ENCODE peak calls at places on chromosome 13, in five cellular contexts. R is left ventricle myocardium inferior, W is fibroblast of lung, S is choroid plexus epithelial cell, L is cardiac fibroblast. C is an unnamed sample.

GRCh38 chr13:73307481-73307880 is 248.7 kb downstream of the KLF5 start:
- DNase-seq in L (no peak), W (no peak), R (no peak), S (no peak), C (peak)

GRCh38 chr13:31517599-31517998 is 221.7 kb upstream of the RXFP2 start:
- DNase-seq in L (no peak), S (no peak), R (no peak), W (no peak), C (no peak)

GRCh38 chr13:81051873-81052272 is 710.9 kb upstream of the SPRY2 start:
- DNase-seq in L (peak), W (peak), R (no peak), S (peak), C (no peak)

GRCh38 chr13:34257980-34258379 is 440.0 kb downstream of the RFC3 start:
- DNase-seq in S (no peak), R (no peak), L (no peak), W (no peak), C (no peak)

GRCh38 chr13:55199132-55199531 is 1941.6 kb upstream of the PRR20A start:
- DNase-seq in W (no peak), R (no peak), S (no peak), L (no peak), C (no peak)

GRCh38 chr13:59865398-59865797 is 298.3 kb downstream of the DIAPH3 start:
- DNase-seq in W (no peak), S (no peak), L (no peak), R (no peak), C (peak)

GRCh38 chr13:38821753-38822551 is 135.1 kb downstream of the FREM2 start:
- DNase-seq in L (no peak), W (no peak), S (no peak), R (no peak), C (no peak)

GRCh38 chr13:99766641-99767045 is 204.9 kb downstream of the ZIC5 start:
- DNase-seq in R (no peak), S (peak), W (no peak), L (no peak), C (no peak)

GRCh38 chr13:59088716-59089115 is 1075.0 kb downstream of the DIAPH3 start:
- DNase-seq in R (no peak), S (peak), L (peak), W (peak), C (no peak)

GRCh38 chr13:46039421-46040036 is 13.0 kb downstream of the ZC3H13 start:
- DNase-seq in W (peak), L (no peak), R (no peak), S (no peak), C (no peak)

GRCh38 chr13:40586886-40587285 is 79.6 kb downstream of the FOXO1 start:
- DNase-seq in W (peak), S (no peak), R (no peak), L (no peak), C (no peak)

GRCh38 chr13:105177265-105177900 is 1358.1 kb downstream of the EFNB2 start:
- DNase-seq in R (no peak), W (no peak), S (peak), L (no peak), C (no peak)

GRCh38 chr13:113449693-113450347 is 3.5 kb downstream of the ADPRHL1 start:
- DNase-seq in W (no peak), L (no peak), S (no peak), R (no peak), C (no peak)
- H3K4me3 ChIP-seq in W (no peak), L (no peak), S (no peak), R (peak), C (peak)

GRCh38 chr13:20547479-20547908 is 19.5 kb upstream of the IFT88 start:
- DNase-seq in R (no peak), S (no peak), W (no peak), L (no peak), C (no peak)

GRCh38 chr13:20553309-20553708 is 13.6 kb upstream of the IFT88 start:
- DNase-seq in W (peak), L (no peak), S (peak), R (no peak), C (no peak)

GRCh38 chr13:20546559-20546958 is 20.4 kb upstream of the IFT88 start:
- DNase-seq in S (no peak), W (no peak), R (no peak), L (no peak), C (no peak)

DNA sequence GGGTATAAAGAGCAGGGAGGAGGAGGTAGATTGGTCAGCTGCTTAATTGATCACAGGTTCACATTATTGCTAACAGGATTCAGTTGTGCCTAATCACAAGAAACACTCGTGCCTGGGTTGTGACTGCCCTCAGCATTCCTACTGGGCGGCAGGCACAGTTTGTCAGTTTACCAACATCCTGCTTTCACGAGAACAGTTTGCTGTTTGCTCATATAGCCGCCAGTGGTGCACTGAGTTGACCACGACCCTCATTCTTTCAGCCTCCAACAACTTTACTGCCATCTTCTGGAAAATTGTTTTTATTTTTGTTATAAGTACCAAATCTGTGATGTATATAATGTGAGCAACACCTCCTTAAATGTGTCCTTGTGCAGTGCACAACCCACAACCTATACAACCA is 16.2 kb upstream of the IFT88 start:
- DNase-seq in L (no peak), S (peak), W (no peak), R (no peak), C (no peak)
- TF ChIP-seq CTCF in L (no peak), S (no peak), W (no peak), R (no peak), C (no peak)

DNA sequence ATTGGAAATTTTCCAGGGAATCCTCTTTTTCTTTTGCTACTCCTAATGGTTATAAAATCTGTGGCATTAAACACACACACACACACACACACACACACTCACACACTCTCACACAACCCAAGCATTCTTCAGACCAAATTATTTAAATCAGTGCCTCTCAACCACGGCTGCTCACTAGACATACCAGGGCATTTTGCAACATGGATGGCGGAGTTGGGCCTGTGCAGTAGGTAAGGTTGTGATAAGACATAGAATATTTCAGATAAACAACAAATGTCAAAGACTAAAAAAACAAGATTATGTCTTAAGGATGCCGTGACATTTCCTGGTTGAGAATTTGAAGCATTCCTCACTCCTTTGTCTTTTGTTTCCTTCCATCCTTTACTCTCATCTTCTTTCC is 443.1 kb downstream of the MYO16 start:
- DNase-seq in L (no peak), S (no peak), R (no peak), W (no peak), C (no peak)
- H3K4me3 ChIP-seq in L (no peak), S (no peak), R (no peak), W (no peak), C (no peak)

GRCh38 chr13:44915962-44916361 is 73.3 kb downstream of the NUFIP1 start:
- DNase-seq in L (no peak), R (no peak), W (no peak), S (no peak), C (no peak)

GRCh38 chr13:44919103-44919804 is 70.0 kb downstream of the NUFIP1 start:
- DNase-seq in R (no peak), L (no peak), W (no peak), S (peak), C (no peak)

GRCh38 chr13:44920013-44920412 is 69.3 kb downstream of the NUFIP1 start:
- DNase-seq in L (no peak), S (no peak), W (peak), R (no peak), C (no peak)

GRCh38 chr13:44918323-44919102 is 70.8 kb downstream of the NUFIP1 start:
- DNase-seq in W (peak), L (peak), S (no peak), R (peak), C (peak)

DNA sequence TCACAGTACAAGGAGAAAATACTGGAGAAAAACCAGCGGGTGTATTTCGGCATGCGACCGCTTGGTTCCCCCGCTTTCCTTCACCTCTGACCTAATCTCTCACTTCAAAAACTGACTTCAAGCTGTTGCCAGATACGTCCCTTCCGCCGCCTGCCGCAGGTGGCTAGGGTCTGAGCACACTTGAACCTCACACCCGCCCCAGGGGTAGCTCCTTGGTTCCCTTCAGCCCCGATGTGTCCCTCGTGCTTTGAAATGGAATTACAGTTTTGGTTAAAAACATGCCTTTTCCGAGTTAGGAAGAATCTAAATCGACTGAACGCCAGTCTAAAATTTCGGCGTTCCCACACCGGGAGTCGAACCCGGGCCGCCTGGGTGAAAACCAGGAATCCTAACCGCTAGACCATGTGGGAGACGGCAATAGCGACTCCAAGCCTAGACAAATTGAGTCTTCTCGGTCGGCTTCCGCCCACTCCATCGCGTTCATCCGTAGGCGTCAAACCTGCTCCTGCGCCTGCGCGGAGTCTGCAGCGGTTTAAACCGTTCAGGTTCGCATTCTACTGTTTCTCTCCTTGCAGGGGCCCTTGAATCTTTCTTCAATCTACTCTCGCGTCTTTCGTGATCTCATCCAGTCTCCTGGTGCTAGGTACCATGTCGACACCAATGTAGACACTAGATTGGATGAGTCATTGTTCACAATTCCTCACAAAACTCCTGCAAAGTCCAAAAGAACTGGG is 71.5 kb downstream of the NUFIP1 start:
- DNase-seq in L (peak), S (peak), W (peak), R (peak), C (peak)
- TF ChIP-seq CTCF in L (peak), S (peak), W (peak), R (peak), C (peak)

GRCh38 chr13:112895521-112896465 is 73.2 kb upstream of the MCF2L start:
- DNase-seq in S (no peak), R (peak), L (no peak), W (no peak), C (no peak)
- H3K4me3 ChIP-seq in S (no peak), R (peak), L (no peak), W (no peak), C (no peak)

C was measured in AG09309.